ENCODE peak calls at places on chromosome 14, in six cellular contexts. One of them, this sample, is unnamed.

GRCh38 chr14:68608235-68608962 is 184.5 kb downstream of the ZFP36L1 start:
- DNase-seq in BE2C: no peak
- DNase-seq in LHCN-M2: no peak
- DNase-seq in stimulated activated CD4-positive, alpha-beta T cell treated with anti-CD3 and anti-CD28 coated beads, Interleukin-4, amount 100 ng/mL, for 48 hours: no peak
- DNase-seq in GM23248: no peak
- DNase-seq in stomach: no peak
- DNase-seq in this sample: no peak

GRCh38 chr14:60348211-60348610 is 99.2 kb downstream of the PPM1A start:
- DNase-seq in BE2C: no peak
- DNase-seq in stimulated activated CD4-positive, alpha-beta T cell treated with anti-CD3 and anti-CD28 coated beads, Interleukin-4, amount 100 ng/mL, for 48 hours: no peak
- DNase-seq in GM23248: no peak
- DNase-seq in stomach: no peak
- DNase-seq in LHCN-M2: no peak
- DNase-seq in this sample: no peak

GRCh38 chr14:54711312-54711711 is 144.4 kb downstream of the SAMD4A start:
- DNase-seq in stomach: no peak
- DNase-seq in LHCN-M2: no peak
- DNase-seq in stimulated activated CD4-positive, alpha-beta T cell treated with anti-CD3 and anti-CD28 coated beads, Interleukin-4, amount 100 ng/mL, for 48 hours: no peak
- DNase-seq in BE2C: no peak
- DNase-seq in GM23248: no peak
- DNase-seq in this sample: no peak

GRCh38 chr14:90760591-90761316 is 55.5 kb downstream of the TTC7B start:
- DNase-seq in GM23248: peak
- DNase-seq in BE2C: peak
- DNase-seq in stomach: no peak
- DNase-seq in LHCN-M2: peak
- DNase-seq in stimulated activated CD4-positive, alpha-beta T cell treated with anti-CD3 and anti-CD28 coated beads, Interleukin-4, amount 100 ng/mL, for 48 hours: no peak
- DNase-seq in this sample: peak

GRCh38 chr14:75040497-75040896 is 10.8 kb downstream of the MLH3 start:
- DNase-seq in GM23248: no peak
- DNase-seq in LHCN-M2: no peak
- DNase-seq in BE2C: no peak
- DNase-seq in stimulated activated CD4-positive, alpha-beta T cell treated with anti-CD3 and anti-CD28 coated beads, Interleukin-4, amount 100 ng/mL, for 48 hours: no peak
- DNase-seq in stomach: no peak
- DNase-seq in this sample: no peak

GRCh38 chr14:65321370-65321875 is 91.1 kb upstream of the FUT8 start:
- DNase-seq in GM23248: peak
- DNase-seq in stimulated activated CD4-positive, alpha-beta T cell treated with anti-CD3 and anti-CD28 coated beads, Interleukin-4, amount 100 ng/mL, for 48 hours: no peak
- DNase-seq in LHCN-M2: no peak
- DNase-seq in BE2C: peak
- DNase-seq in stomach: no peak
- DNase-seq in this sample: no peak

GRCh38 chr14:63603749-63604277 is 37.9 kb downstream of the WDR89 start:
- DNase-seq in stomach: no peak
- DNase-seq in stimulated activated CD4-positive, alpha-beta T cell treated with anti-CD3 and anti-CD28 coated beads, Interleukin-4, amount 100 ng/mL, for 48 hours: no peak
- DNase-seq in LHCN-M2: no peak
- DNase-seq in GM23248: no peak
- DNase-seq in BE2C: no peak
- DNase-seq in this sample: no peak

GRCh38 chr14:100286484-100287191 is 19.6 kb downstream of the SLC25A29 start:
- DNase-seq in GM23248: no peak
- DNase-seq in LHCN-M2: no peak
- DNase-seq in BE2C: no peak
- DNase-seq in stomach: peak
- DNase-seq in stimulated activated CD4-positive, alpha-beta T cell treated with anti-CD3 and anti-CD28 coated beads, Interleukin-4, amount 100 ng/mL, for 48 hours: no peak
- DNase-seq in this sample: no peak

GRCh38 chr14:99884834-99885648 is 91.8 kb downstream of the EML1 start:
- DNase-seq in GM23248: peak
- DNase-seq in stomach: no peak
- DNase-seq in stimulated activated CD4-positive, alpha-beta T cell treated with anti-CD3 and anti-CD28 coated beads, Interleukin-4, amount 100 ng/mL, for 48 hours: no peak
- DNase-seq in BE2C: peak
- DNase-seq in LHCN-M2: peak
- DNase-seq in this sample: peak

GRCh38 chr14:99055816-99056215 is 216.2 kb downstream of the BCL11B start:
- DNase-seq in GM23248: no peak
- DNase-seq in stimulated activated CD4-positive, alpha-beta T cell treated with anti-CD3 and anti-CD28 coated beads, Interleukin-4, amount 100 ng/mL, for 48 hours: no peak
- DNase-seq in stomach: no peak
- DNase-seq in BE2C: no peak
- DNase-seq in LHCN-M2: no peak
- DNase-seq in this sample: no peak

GRCh38 chr14:97995571-97995970 is 1198.4 kb downstream of the VRK1 start:
- DNase-seq in stimulated activated CD4-positive, alpha-beta T cell treated with anti-CD3 and anti-CD28 coated beads, Interleukin-4, amount 100 ng/mL, for 48 hours: no peak
- DNase-seq in GM23248: no peak
- DNase-seq in LHCN-M2: no peak
- DNase-seq in BE2C: no peak
- DNase-seq in stomach: no peak
- DNase-seq in this sample: no peak

GRCh38 chr14:24165785-24166184 is 4.7 kb downstream of the IRF9 start:
- DNase-seq in BE2C: no peak
- DNase-seq in stimulated activated CD4-positive, alpha-beta T cell treated with anti-CD3 and anti-CD28 coated beads, Interleukin-4, amount 100 ng/mL, for 48 hours: no peak
- DNase-seq in GM23248: no peak
- DNase-seq in LHCN-M2: no peak
- DNase-seq in stomach: no peak
- DNase-seq in this sample: no peak

GRCh38 chr14:103880334-103880985 is 33.1 kb upstream of the PPP1R13B start:
- DNase-seq in stomach: peak
- DNase-seq in GM23248: peak
- DNase-seq in BE2C: no peak
- DNase-seq in stimulated activated CD4-positive, alpha-beta T cell treated with anti-CD3 and anti-CD28 coated beads, Interleukin-4, amount 100 ng/mL, for 48 hours: no peak
- DNase-seq in LHCN-M2: peak
- DNase-seq in this sample: peak

GRCh38 chr14:51367600-51367931 is 127.5 kb downstream of the TMX1 start:
- DNase-seq in BE2C: no peak
- DNase-seq in GM23248: peak
- DNase-seq in LHCN-M2: peak
- DNase-seq in stomach: no peak
- DNase-seq in stimulated activated CD4-positive, alpha-beta T cell treated with anti-CD3 and anti-CD28 coated beads, Interleukin-4, amount 100 ng/mL, for 48 hours: no peak
- DNase-seq in this sample: peak

GRCh38 chr14:94344389-94344788 is 21.3 kb upstream of the SERPINA6 start:
- DNase-seq in LHCN-M2: no peak
- DNase-seq in stomach: no peak
- DNase-seq in BE2C: no peak
- DNase-seq in stimulated activated CD4-positive, alpha-beta T cell treated with anti-CD3 and anti-CD28 coated beads, Interleukin-4, amount 100 ng/mL, for 48 hours: no peak
- DNase-seq in GM23248: no peak
- DNase-seq in this sample: no peak

GRCh38 chr14:55249423-55249822 is 21.8 kb upstream of the FBXO34 start:
- DNase-seq in stimulated activated CD4-positive, alpha-beta T cell treated with anti-CD3 and anti-CD28 coated beads, Interleukin-4, amount 100 ng/mL, for 48 hours: no peak
- DNase-seq in stomach: no peak
- DNase-seq in GM23248: peak
- DNase-seq in BE2C: no peak
- DNase-seq in LHCN-M2: peak
- DNase-seq in this sample: peak

GRCh38 chr14:42804146-42804545 is 1197.5 kb downstream of the LRFN5 start:
- DNase-seq in stimulated activated CD4-positive, alpha-beta T cell treated with anti-CD3 and anti-CD28 coated beads, Interleukin-4, amount 100 ng/mL, for 48 hours: no peak
- DNase-seq in LHCN-M2: no peak
- DNase-seq in BE2C: no peak
- DNase-seq in stomach: no peak
- DNase-seq in GM23248: no peak
- DNase-seq in this sample: no peak

GRCh38 chr14:64324461-64325255 is 30.5 kb upstream of the ESR2 start:
- DNase-seq in stimulated activated CD4-positive, alpha-beta T cell treated with anti-CD3 and anti-CD28 coated beads, Interleukin-4, amount 100 ng/mL, for 48 hours: no peak
- DNase-seq in GM23248: peak
- DNase-seq in BE2C: no peak
- DNase-seq in stomach: no peak
- DNase-seq in LHCN-M2: peak
- DNase-seq in this sample: peak

GRCh38 chr14:77457115-77457521 is 283 bp downstream of the VIPAS39 start:
- DNase-seq in GM23248: peak
- DNase-seq in stimulated activated CD4-positive, alpha-beta T cell treated with anti-CD3 and anti-CD28 coated beads, Interleukin-4, amount 100 ng/mL, for 48 hours: no peak
- DNase-seq in LHCN-M2: no peak
- DNase-seq in stomach: no peak
- DNase-seq in BE2C: no peak
- DNase-seq in this sample: peak

GRCh38 chr14:77133718-77134338 is 7.8 kb downstream of the ZDHHC22 start:
- DNase-seq in BE2C: no peak
- DNase-seq in stimulated activated CD4-positive, alpha-beta T cell treated with anti-CD3 and anti-CD28 coated beads, Interleukin-4, amount 100 ng/mL, for 48 hours: peak
- DNase-seq in GM23248: peak
- DNase-seq in LHCN-M2: peak
- DNase-seq in stomach: no peak
- DNase-seq in this sample: peak

GRCh38 chr14:93719234-93719633 is 69.1 kb downstream of the PRIMA1 start:
- DNase-seq in stimulated activated CD4-positive, alpha-beta T cell treated with anti-CD3 and anti-CD28 coated beads, Interleukin-4, amount 100 ng/mL, for 48 hours: no peak
- DNase-seq in stomach: no peak
- DNase-seq in BE2C: no peak
- DNase-seq in LHCN-M2: no peak
- DNase-seq in GM23248: no peak
- DNase-seq in this sample: no peak

GRCh38 chr14:53962954-53963490 is 6.4 kb upstream of the BMP4 start:
- DNase-seq in stomach: no peak
- DNase-seq in GM23248: no peak
- DNase-seq in BE2C: no peak
- DNase-seq in LHCN-M2: no peak
- DNase-seq in stimulated activated CD4-positive, alpha-beta T cell treated with anti-CD3 and anti-CD28 coated beads, Interleukin-4, amount 100 ng/mL, for 48 hours: no peak
- DNase-seq in this sample: no peak

GRCh38 chr14:101173698-101174521 is 270.4 kb upstream of the RTL1 start:
- DNase-seq in stomach: no peak
- DNase-seq in stimulated activated CD4-positive, alpha-beta T cell treated with anti-CD3 and anti-CD28 coated beads, Interleukin-4, amount 100 ng/mL, for 48 hours: no peak
- DNase-seq in LHCN-M2: no peak
- DNase-seq in GM23248: no peak
- DNase-seq in BE2C: no peak
- DNase-seq in this sample: no peak

GRCh38 chr14:60656755-60657608 is 7.7 kb upstream of the SIX1 start:
- DNase-seq in stomach: peak
- DNase-seq in stimulated activated CD4-positive, alpha-beta T cell treated with anti-CD3 and anti-CD28 coated beads, Interleukin-4, amount 100 ng/mL, for 48 hours: no peak
- DNase-seq in BE2C: peak
- DNase-seq in GM23248: peak
- DNase-seq in LHCN-M2: peak
- DNase-seq in this sample: peak

GRCh38 chr14:45253070-45253753 is at the start of gene MIS18BP1:
- DNase-seq in LHCN-M2: peak
- DNase-seq in GM23248: peak
- DNase-seq in stimulated activated CD4-positive, alpha-beta T cell treated with anti-CD3 and anti-CD28 coated beads, Interleukin-4, amount 100 ng/mL, for 48 hours: peak
- DNase-seq in stomach: peak
- DNase-seq in BE2C: peak
- DNase-seq in this sample: peak

GRCh38 chr14:61113561-61113960 is 132.5 kb downstream of the SLC38A6 start:
- DNase-seq in BE2C: no peak
- DNase-seq in LHCN-M2: peak
- DNase-seq in stimulated activated CD4-positive, alpha-beta T cell treated with anti-CD3 and anti-CD28 coated beads, Interleukin-4, amount 100 ng/mL, for 48 hours: no peak
- DNase-seq in GM23248: no peak
- DNase-seq in stomach: no peak
- DNase-seq in this sample: no peak

GRCh38 chr14:33812596-33812995 is 138.3 kb downstream of the EGLN3 start:
- DNase-seq in LHCN-M2: no peak
- DNase-seq in stimulated activated CD4-positive, alpha-beta T cell treated with anti-CD3 and anti-CD28 coated beads, Interleukin-4, amount 100 ng/mL, for 48 hours: no peak
- DNase-seq in GM23248: no peak
- DNase-seq in stomach: no peak
- DNase-seq in BE2C: no peak
- DNase-seq in this sample: no peak

GRCh38 chr14:31949709-31950108 is 127.4 kb upstream of the ARHGAP5 start:
- DNase-seq in BE2C: no peak
- DNase-seq in LHCN-M2: no peak
- DNase-seq in GM23248: peak
- DNase-seq in stomach: no peak
- DNase-seq in stimulated activated CD4-positive, alpha-beta T cell treated with anti-CD3 and anti-CD28 coated beads, Interleukin-4, amount 100 ng/mL, for 48 hours: no peak
- DNase-seq in this sample: no peak

GRCh38 chr14:33414041-33414440 is 475.4 kb downstream of the NPAS3 start:
- DNase-seq in LHCN-M2: no peak
- DNase-seq in stomach: no peak
- DNase-seq in BE2C: no peak
- DNase-seq in stimulated activated CD4-positive, alpha-beta T cell treated with anti-CD3 and anti-CD28 coated beads, Interleukin-4, amount 100 ng/mL, for 48 hours: no peak
- DNase-seq in GM23248: no peak
- DNase-seq in this sample: peak

GRCh38 chr14:33682746-33683145 is 268.1 kb downstream of the EGLN3 start:
- DNase-seq in GM23248: peak
- DNase-seq in LHCN-M2: peak
- DNase-seq in stomach: peak
- DNase-seq in stimulated activated CD4-positive, alpha-beta T cell treated with anti-CD3 and anti-CD28 coated beads, Interleukin-4, amount 100 ng/mL, for 48 hours: no peak
- DNase-seq in BE2C: no peak
- DNase-seq in this sample: peak

GRCh38 chr14:39948235-39948634 is 516.0 kb upstream of the FBXO33 start:
- DNase-seq in BE2C: no peak
- DNase-seq in LHCN-M2: no peak
- DNase-seq in stomach: no peak
- DNase-seq in stimulated activated CD4-positive, alpha-beta T cell treated with anti-CD3 and anti-CD28 coated beads, Interleukin-4, amount 100 ng/mL, for 48 hours: no peak
- DNase-seq in GM23248: no peak
- DNase-seq in this sample: no peak

GRCh38 chr14:54003064-54003463 is 46.4 kb upstream of the BMP4 start:
- DNase-seq in stimulated activated CD4-positive, alpha-beta T cell treated with anti-CD3 and anti-CD28 coated beads, Interleukin-4, amount 100 ng/mL, for 48 hours: no peak
- DNase-seq in GM23248: no peak
- DNase-seq in stomach: no peak
- DNase-seq in BE2C: no peak
- DNase-seq in LHCN-M2: peak
- DNase-seq in this sample: no peak

GRCh38 chr14:104299993-104300761 is 161.8 kb downstream of the KIF26A start:
- DNase-seq in LHCN-M2: no peak
- DNase-seq in GM23248: no peak
- DNase-seq in BE2C: peak
- DNase-seq in stomach: peak
- DNase-seq in stimulated activated CD4-positive, alpha-beta T cell treated with anti-CD3 and anti-CD28 coated beads, Interleukin-4, amount 100 ng/mL, for 48 hours: no peak
- DNase-seq in this sample: no peak

GRCh38 chr14:96089401-96089800 is 50.2 kb downstream of the C14orf132 start:
- DNase-seq in GM23248: no peak
- DNase-seq in stomach: no peak
- DNase-seq in BE2C: no peak
- DNase-seq in stimulated activated CD4-positive, alpha-beta T cell treated with anti-CD3 and anti-CD28 coated beads, Interleukin-4, amount 100 ng/mL, for 48 hours: no peak
- DNase-seq in LHCN-M2: no peak
- DNase-seq in this sample: no peak

GRCh38 chr14:99706121-99706900 is 22.2 kb downstream of the CYP46A1 start:
- DNase-seq in stomach: no peak
- DNase-seq in LHCN-M2: no peak
- DNase-seq in GM23248: no peak
- DNase-seq in stimulated activated CD4-positive, alpha-beta T cell treated with anti-CD3 and anti-CD28 coated beads, Interleukin-4, amount 100 ng/mL, for 48 hours: no peak
- DNase-seq in BE2C: no peak
- DNase-seq in this sample: no peak

GRCh38 chr14:67357583-67358354 is 1.8 kb downstream of the ATP6V1D start:
- DNase-seq in stomach: no peak
- DNase-seq in stimulated activated CD4-positive, alpha-beta T cell treated with anti-CD3 and anti-CD28 coated beads, Interleukin-4, amount 100 ng/mL, for 48 hours: no peak
- DNase-seq in LHCN-M2: peak
- DNase-seq in BE2C: no peak
- DNase-seq in GM23248: peak
- DNase-seq in this sample: peak

GRCh38 chr14:101962503-101962874 is 1.9 kb upstream of the DYNC1H1 start:
- DNase-seq in stomach: peak
- DNase-seq in LHCN-M2: peak
- DNase-seq in GM23248: peak
- DNase-seq in BE2C: peak
- DNase-seq in stimulated activated CD4-positive, alpha-beta T cell treated with anti-CD3 and anti-CD28 coated beads, Interleukin-4, amount 100 ng/mL, for 48 hours: no peak
- DNase-seq in this sample: peak

GRCh38 chr14:44889600-44890479 is 71.9 kb downstream of the KLHL28 start:
- DNase-seq in BE2C: no peak
- DNase-seq in LHCN-M2: no peak
- DNase-seq in stomach: no peak
- DNase-seq in stimulated activated CD4-positive, alpha-beta T cell treated with anti-CD3 and anti-CD28 coated beads, Interleukin-4, amount 100 ng/mL, for 48 hours: no peak
- DNase-seq in GM23248: no peak
- DNase-seq in this sample: no peak

This sample was measured in astrocyte.